ENCODE peak calls at places on chromosomes 1 and 21, in nine cellular contexts. D is C1 segment of cervical spinal cord; P is stimulated activated CD8-positive, alpha-beta memory T cell treated with anti-CD3 and anti-CD28 coated beads, Interleukin-4, amount 100 ng/mL, for 24 hours; L is Calu3; Z is DMS 273 treated with DMSO at 0.1 percent for 48 hours; G is stimulated activated CD4-positive, alpha-beta T cell treated with anti-CD3 and anti-CD28 coated beads, Interleukin-1b, Interleukin-23, amount 100 ng/mL, for 24 hours; X is T1000; V is activated CD4-positive, alpha-beta T cell treated with anti-CD3 and anti-CD28 coated beads for 4 hours; S is nephron progenitor cell. Q is an unnamed sample.

GRCh38 chr1:36258960-36259344 is 34.7 kb downstream of the THRAP3 start:
- DNase-seq in D (no peak), X (no peak), P (no peak), G (no peak), Z (no peak), L (no peak), S (no peak), V (no peak), Q (peak; percentile 18)

GRCh38 chr1:15866696-15867687 is 19.5 kb downstream of the SPEN start:
- DNase-seq in X (no peak), Z (no peak), L (no peak), V (no peak), D (no peak), G (no peak), P (no peak), S (no peak), Q (no peak)

GRCh38 chr21:32253215-32253641 is 25.6 kb downstream of the MIS18A start:
- DNase-seq in D (no peak), Z (no peak), L (no peak), P (no peak), X (no peak), V (no peak), G (no peak), S (no peak), Q (no peak)

GRCh38 chr1:24341260-24341659 is 22.1 kb downstream of the GRHL3 start:
- DNase-seq in V (no peak), L (no peak), S (no peak), Z (peak; percentile 91), X (no peak), G (no peak), P (no peak), D (no peak), Q (no peak)

GRCh38 chr1:151984313-151984956 is 9.2 kb downstream of the S100A10 start:
- DNase-seq in Z (no peak), V (no peak), P (no peak), S (no peak), X (no peak), D (no peak), L (no peak), G (no peak), Q (no peak)

GRCh38 chr1:44154665-44155064 is 13.2 kb upstream of the KLF18 start:
- DNase-seq in V (no peak), X (no peak), G (no peak), D (no peak), P (no peak), Z (no peak), S (no peak), L (peak; percentile 33), Q (peak; percentile 73)

GRCh38 chr1:161987303-161987702 is 36.4 kb downstream of the OLFML2B start:
- DNase-seq in X (no peak), S (no peak), Z (no peak), G (no peak), L (no peak), V (no peak), P (no peak), D (no peak), Q (no peak)

GRCh38 chr1:24202987-24203386 is 15.9 kb upstream of the IFNLR1 start:
- DNase-seq in V (no peak), P (no peak), G (no peak), X (no peak), Z (no peak), S (no peak), L (no peak), D (no peak), Q (no peak)

GRCh38 chr1:182794802-182795201 is 5.2 kb downstream of the NPL start:
- DNase-seq in L (no peak), S (no peak), X (no peak), P (no peak), Z (no peak), G (no peak), D (no peak), V (no peak), Q (no peak)

GRCh38 chr1:24123611-24124010 is 11.7 kb upstream of the MYOM3 start:
- DNase-seq in X (no peak), G (no peak), L (no peak), S (no peak), P (no peak), D (no peak), V (no peak), Z (no peak), Q (no peak)

GRCh38 chr1:225889743-225890142 is 797 bp upstream of the LEFTY1 start:
- DNase-seq in Z (no peak), S (no peak), X (no peak), D (no peak), L (no peak), G (no peak), P (no peak), V (no peak), Q (no peak)

GRCh38 chr1:50417487-50417886 is 5.8 kb downstream of the DMRTA2 start:
- DNase-seq in L (no peak), V (no peak), P (no peak), S (peak; percentile 22), X (no peak), G (no peak), D (no peak), Z (no peak), Q (no peak)